ENCODE peak calls at places on chromosome 6, in seven cellular contexts. P is cardiac muscle cell, Z is body of pancreas, J is spleen, N is psoas muscle, E is ovary, H is esophagus squamous epithelium. V is an unnamed sample.

GRCh38 chr6:131761061-131761761 is 46.6 kb upstream of the ENPP1 start:
- DNase-seq in P (no peak), J (no peak), N (no peak), E (no peak), H (no peak), Z (no peak), V (no peak)

GRCh38 chr6:20402181-20403079 is 751 bp downstream of the E2F3 start:
- DNase-seq in J (peak; percentile 93), N (peak; percentile 40), E (peak; percentile 19), H (peak; percentile 34), Z (peak; percentile 25), P (peak; percentile 35), V (peak; percentile 60)

GRCh38 chr6:148779142-148779562 is 32.3 kb downstream of the UST start:
- DNase-seq in P (peak; percentile 86), H (no peak), E (no peak), Z (no peak), J (no peak), N (no peak), V (no peak)

GRCh38 chr6:130027948-130028347 is 9.6 kb downstream of the L3MBTL3 start:
- DNase-seq in Z (no peak), N (no peak), H (no peak), P (no peak), E (no peak), J (no peak), V (no peak)

GRCh38 chr6:25788305-25788922 is 33.9 kb downstream of the SLC17A4 start:
- DNase-seq in N (no peak), H (no peak), Z (peak; percentile 70), J (no peak), E (peak; percentile 18), P (peak; percentile 75), V (peak; percentile 76)

GRCh38 chr6:108438918-108439317 is 121.8 kb upstream of the FOXO3 start:
- DNase-seq in P (peak; percentile 19), E (no peak), N (no peak), H (no peak), J (no peak), Z (no peak), V (no peak)

GRCh38 chr6:6790891-6791290 is 202.4 kb downstream of the LY86 start:
- DNase-seq in H (no peak), P (no peak), N (no peak), E (no peak), J (no peak), Z (no peak), V (no peak)

GRCh38 chr6:142207265-142207877 is 60.3 kb downstream of the VTA1 start:
- DNase-seq in N (no peak), E (peak; percentile 18), Z (peak; percentile 55), H (no peak), J (no peak), P (peak; percentile 79), V (peak; percentile 60)

GRCh38 chr6:1082040-1082935 is 229.6 kb upstream of the FOXQ1 start:
- DNase-seq in Z (no peak), J (no peak), N (no peak), H (no peak), P (peak; percentile 65), E (no peak), V (no peak)

GRCh38 chr6:126153661-126154060 is 167.3 kb downstream of the TRMT11 start:
- DNase-seq in J (no peak), Z (no peak), N (no peak), H (no peak), P (peak; percentile 40), E (no peak), V (no peak)

DNA sequence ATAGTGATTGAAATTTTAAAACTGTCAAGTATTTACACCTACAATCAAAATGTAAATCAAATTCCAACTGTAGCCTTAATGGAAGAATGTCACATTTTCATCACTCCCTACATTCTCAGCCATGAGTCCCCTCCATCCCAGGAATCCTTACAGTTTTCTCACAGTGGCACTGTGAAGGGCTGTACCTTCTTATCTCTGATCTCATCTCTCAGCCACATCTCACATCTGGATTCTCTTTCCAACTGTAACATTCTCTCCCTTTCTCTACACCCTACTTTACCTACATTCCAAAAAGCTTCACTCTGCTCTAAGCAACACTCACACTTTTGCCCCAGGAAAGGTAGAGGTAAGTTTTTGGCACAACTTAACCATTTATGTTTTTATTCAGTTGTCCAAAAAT is 8.9 kb upstream of the MARCKS start:
- DNase-seq in P (no peak), Z (no peak), H (no peak), E (no peak), J (no peak), N (no peak), V (no peak)
- H3K4me1 ChIP-seq in P (no peaks in the 10 kb centered on the region), Z (no peaks in the 10 kb centered on the region), H (no peaks in the 10 kb centered on the region), E (no peaks in the 10 kb centered on the region), J (no peaks in the 10 kb centered on the region), N (no peaks in the 10 kb centered on the region), V (peaks cover 5% of the 10 kb centered on the region)

DNA sequence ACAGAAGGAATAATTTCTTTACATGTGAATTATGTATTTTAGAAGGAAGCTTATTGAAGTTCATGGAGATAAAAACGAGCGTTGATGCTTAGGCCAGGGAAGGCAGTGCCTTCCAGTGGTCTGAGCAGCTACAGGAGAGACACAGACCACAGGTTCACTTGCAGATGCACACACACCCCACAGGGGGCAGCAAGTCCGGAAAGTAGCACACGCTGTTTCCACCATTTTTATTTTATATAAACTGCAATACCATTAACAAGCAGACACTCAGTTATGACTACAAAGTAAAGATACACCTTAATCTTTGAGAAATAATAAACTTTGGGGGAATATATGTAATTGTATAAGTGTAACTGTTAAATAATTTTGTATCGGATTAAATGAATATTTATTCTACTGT is 13.5 kb upstream of the DACT2 start:
- DNase-seq in P (no peak), N (no peak), H (no peak), E (no peak), J (no peak), Z (peak; percentile 42), V (no peak)
- TF ChIP-seq CTCF in P (peak; percentile 39), N (no peak), H (no peak), E (no peak), J (no peak), Z (peak; percentile 40), V (peak; percentile 64)

GRCh38 chr6:146542881-146543210 is 787 bp upstream of the RAB32 start:
- DNase-seq in E (no peak), H (no peak), Z (no peak), J (no peak), P (no peak), N (no peak), V (no peak)
- H3K4me3 ChIP-seq in E (peak overlapping the region; percentile 73), H (peak overlapping the region; percentile 68), Z (no peak overlapping the region), J (peak overlapping the region; percentile 26), P (peak overlapping the region; percentile 43), N (peak overlapping the region; percentile 65), V (no peak overlapping the region)

GRCh38 chr6:169843110-169843509 is 91.7 kb downstream of the ERMARD start:
- DNase-seq in P (no peak), E (no peak), Z (no peak), J (peak; percentile 48), N (no peak), H (no peak), V (no peak)
- H3K4me1 ChIP-seq in P (no peaks in the 10 kb centered on the region), E (no peaks in the 10 kb centered on the region), Z (no peaks in the 10 kb centered on the region), J (no peaks in the 10 kb centered on the region), N (no peaks in the 10 kb centered on the region), H (no peaks in the 10 kb centered on the region), V (peaks cover 3% of the 10 kb centered on the region)

DNA sequence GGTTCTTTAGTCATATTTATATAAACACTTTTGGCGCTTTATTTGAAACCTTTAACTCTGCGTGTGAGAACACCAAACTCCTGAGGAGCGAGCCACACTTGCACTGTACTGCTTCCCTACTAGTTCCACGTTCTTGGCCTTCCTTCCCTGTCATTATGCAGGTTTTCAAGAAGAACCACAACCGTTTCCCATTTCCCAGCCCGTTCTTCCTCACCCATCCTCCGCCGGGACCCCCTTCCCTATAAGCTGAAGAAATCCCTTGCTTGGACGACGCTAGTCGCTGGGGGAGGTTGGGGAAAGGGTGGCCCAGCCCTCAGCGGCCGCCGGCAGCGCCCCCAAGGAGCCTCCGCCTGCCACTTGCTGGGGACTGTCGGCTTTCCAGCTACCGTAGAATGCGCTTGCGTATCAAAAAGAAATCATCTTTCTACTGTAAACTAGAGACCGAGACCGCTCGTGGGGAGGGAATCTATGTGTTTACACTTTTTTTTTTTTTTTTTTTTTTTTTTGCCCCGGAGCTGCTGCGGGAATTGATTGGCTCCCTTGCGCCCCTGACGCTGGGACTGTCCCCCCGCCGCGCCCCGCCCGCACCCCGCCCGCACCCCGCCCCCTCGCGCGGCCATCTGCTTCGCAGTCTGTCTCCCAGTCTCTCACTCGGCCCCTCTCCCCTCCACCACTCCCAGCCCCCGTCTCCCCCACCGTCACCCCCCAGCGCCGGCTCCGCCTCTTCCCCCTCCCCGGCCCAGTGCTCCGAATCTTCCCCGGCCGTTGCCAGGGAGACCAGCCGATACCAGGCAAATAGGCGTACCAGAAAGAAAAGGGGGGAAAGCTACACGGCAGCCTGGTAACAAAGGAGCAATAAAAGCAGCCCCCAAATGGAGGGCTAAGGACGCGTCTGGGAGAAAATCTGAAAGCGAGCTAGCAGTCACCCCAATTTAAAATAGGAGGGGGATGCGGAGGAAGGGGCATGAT is 2.3 kb upstream of the MARCKS start:
- DNase-seq in Z (peak; percentile 85), J (peak; percentile 93), P (peak; percentile 92), E (peak; percentile 84), N (peak; percentile 75), H (peak; percentile 29), V (peak; percentile 96)
- TF ChIP-seq CTCF in Z (no peak), J (no peak), P (peak; percentile 19), E (no peak), N (no peak), H (no peak), V (peak; percentile 45)

DNA sequence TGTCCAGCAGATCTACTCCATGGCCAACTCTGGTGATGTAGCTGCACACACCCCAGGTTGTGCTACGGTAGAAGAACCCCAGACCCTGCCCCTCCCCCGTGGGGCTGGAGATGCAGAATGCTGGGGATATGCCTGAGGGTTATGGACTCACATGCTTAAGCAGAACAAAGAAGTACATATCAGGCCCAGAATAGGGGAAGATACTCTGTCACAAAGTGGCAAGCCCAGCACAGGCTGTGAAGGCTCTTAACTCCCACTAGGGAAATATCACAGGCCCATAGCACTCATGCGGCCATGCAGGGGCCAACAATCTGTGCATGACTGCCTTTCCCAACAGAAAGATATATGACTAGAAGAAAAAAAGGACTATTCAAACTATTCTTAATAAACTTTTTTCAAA is 234.9 kb downstream of the KCNQ5 start:
- DNase-seq in H (no peak), J (no peak), P (no peak), Z (no peak), N (no peak), E (no peak), V (no peak)
- H3K4me3 ChIP-seq in H (no peak overlapping the region), J (no peak overlapping the region), P (no peak overlapping the region), Z (no peak overlapping the region), N (no peak overlapping the region), E (no peak overlapping the region), V (no peak overlapping the region)

V was measured in BE2C.